ENCODE peak calls at places on chromosomes 11 and 22, in four cellular contexts. N is PC-9, X is fibroblast of lung, D is neural progenitor cell. O is an unnamed sample.

GRCh38 chr11:105189586-105189985 is 50.0 kb upstream of the CARD18 start:
- DNase-seq in X (peak), D (no peak), N (no peak), O (no peak)

GRCh38 chr22:43276311-43276710 is 66.9 kb downstream of the SCUBE1 start:
- DNase-seq in X (no peak), N (peak), D (no peak), O (no peak)

GRCh38 chr11:114001416-114001815 is 26.5 kb downstream of the HTR3A start:
- DNase-seq in X (peak), D (no peak), N (no peak), O (no peak)

GRCh38 chr11:60699282-60699681 is at the start of gene MS4A8:
- DNase-seq in X (no peak), N (no peak), D (no peak), O (no peak)

GRCh38 chr22:26501996-26502395 is 10.3 kb downstream of the TFIP11 start:
- DNase-seq in N (no peak), D (no peak), X (no peak), O (no peak)

GRCh38 chr11:69523453-69523852 is 42.0 kb downstream of the LINC01488 start:
- DNase-seq in N (no peak), X (no peak), D (no peak), O (no peak)

GRCh38 chr11:128453444-128454336 is 133.7 kb downstream of the ETS1 start:
- DNase-seq in D (no peak), N (no peak), X (peak), O (peak)

GRCh38 chr11:61026121-61027031 is 54.9 kb downstream of the CD6 start:
- DNase-seq in D (no peak), X (no peak), N (no peak), O (no peak)

GRCh38 chr11:69840371-69841169 is 21.4 kb upstream of the FGF3 start:
- DNase-seq in D (peak), N (peak), X (no peak), O (no peak)

GRCh38 chr11:33895752-33896137 is 3.9 kb upstream of the LMO2 start:
- DNase-seq in X (no peak), D (peak), N (no peak), O (no peak)

GRCh38 chr22:43378011-43378704 is 33.7 kb upstream of the MPPED1 start:
- DNase-seq in X (peak), N (no peak), D (no peak), O (peak)

GRCh38 chr11:87820026-87820425 is 355.2 kb downstream of the RAB38 start:
- DNase-seq in X (peak), N (no peak), D (no peak), O (peak)

GRCh38 chr11:76207642-76208378 is 1.5 kb upstream of the WNT11 start:
- DNase-seq in N (peak), D (peak), X (peak), O (peak)

GRCh38 chr11:76209956-76210885 is 3.9 kb upstream of the WNT11 start:
- DNase-seq in N (peak), X (peak), D (peak), O (peak)

GRCh38 chr11:76208438-76208828 is 2.1 kb upstream of the WNT11 start:
- DNase-seq in N (no peak), X (no peak), D (no peak), O (no peak)

GRCh38 chr11:76209671-76209955 is 3.3 kb upstream of the WNT11 start:
- DNase-seq in N (no peak), D (no peak), X (no peak), O (no peak)

DNA sequence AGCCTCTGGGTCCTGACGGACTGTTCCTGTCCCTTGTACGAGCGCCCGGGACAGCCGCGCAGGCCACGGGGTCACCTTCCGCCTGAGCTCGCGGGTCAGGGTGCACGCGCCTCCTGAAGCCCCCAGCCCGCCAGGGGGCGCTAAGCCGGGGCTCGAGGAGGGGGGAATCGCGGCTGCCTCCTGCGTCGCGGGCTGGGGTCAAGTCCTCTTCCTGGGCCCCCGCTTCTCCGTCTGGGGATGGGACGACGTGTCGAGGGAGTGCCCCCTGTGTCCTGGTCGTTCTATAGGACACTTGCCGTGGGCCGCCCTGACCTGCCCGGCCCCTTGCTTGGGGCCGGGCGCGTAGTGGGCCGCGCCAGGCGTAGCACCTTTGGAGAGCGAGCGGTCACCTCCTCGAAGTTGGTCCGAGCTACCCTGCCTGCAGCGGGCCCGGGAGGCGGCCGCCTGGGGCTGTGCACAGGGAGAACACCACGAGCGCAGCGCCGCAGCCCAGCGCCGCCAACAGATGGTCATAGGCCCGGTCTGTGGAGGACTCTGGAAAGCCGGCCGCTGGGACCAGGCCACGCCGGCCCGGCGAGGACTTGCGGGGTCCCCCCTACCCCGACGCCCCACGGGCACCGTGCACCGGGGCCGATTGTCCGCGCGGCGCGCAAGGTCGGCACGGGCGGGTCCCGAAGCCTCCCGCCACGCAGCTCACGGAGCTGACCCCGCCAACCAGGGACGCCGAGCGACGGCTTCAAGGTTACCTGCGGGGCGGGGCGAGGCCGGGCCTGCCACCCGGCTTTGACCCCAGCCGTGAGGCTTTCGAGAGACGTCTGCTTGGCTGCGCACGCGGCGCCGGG is 2.7 kb upstream of the WNT11 start:
- DNase-seq in X (peak), N (peak), D (peak), O (no peak)
- TF ChIP-seq EZH2 in X (peak), N (no peak), D (peak), O (peak)

GRCh38 chr11:1557904-1558831 is 13.9 kb downstream of the DUSP8 start:
- DNase-seq in N (peak), X (peak), D (no peak), O (peak)

GRCh38 chr11:1557168-1557884 is 14.7 kb downstream of the DUSP8 start:
- DNase-seq in X (no peak), N (no peak), D (no peak), O (no peak)

GRCh38 chr11:1555713-1556153 is 16.3 kb downstream of the DUSP8 start:
- DNase-seq in D (no peak), X (no peak), N (no peak), O (no peak)

GRCh38 chr11:1554981-1555712 is 16.9 kb downstream of the DUSP8 start:
- DNase-seq in X (no peak), D (no peak), N (no peak), O (no peak)

DNA sequence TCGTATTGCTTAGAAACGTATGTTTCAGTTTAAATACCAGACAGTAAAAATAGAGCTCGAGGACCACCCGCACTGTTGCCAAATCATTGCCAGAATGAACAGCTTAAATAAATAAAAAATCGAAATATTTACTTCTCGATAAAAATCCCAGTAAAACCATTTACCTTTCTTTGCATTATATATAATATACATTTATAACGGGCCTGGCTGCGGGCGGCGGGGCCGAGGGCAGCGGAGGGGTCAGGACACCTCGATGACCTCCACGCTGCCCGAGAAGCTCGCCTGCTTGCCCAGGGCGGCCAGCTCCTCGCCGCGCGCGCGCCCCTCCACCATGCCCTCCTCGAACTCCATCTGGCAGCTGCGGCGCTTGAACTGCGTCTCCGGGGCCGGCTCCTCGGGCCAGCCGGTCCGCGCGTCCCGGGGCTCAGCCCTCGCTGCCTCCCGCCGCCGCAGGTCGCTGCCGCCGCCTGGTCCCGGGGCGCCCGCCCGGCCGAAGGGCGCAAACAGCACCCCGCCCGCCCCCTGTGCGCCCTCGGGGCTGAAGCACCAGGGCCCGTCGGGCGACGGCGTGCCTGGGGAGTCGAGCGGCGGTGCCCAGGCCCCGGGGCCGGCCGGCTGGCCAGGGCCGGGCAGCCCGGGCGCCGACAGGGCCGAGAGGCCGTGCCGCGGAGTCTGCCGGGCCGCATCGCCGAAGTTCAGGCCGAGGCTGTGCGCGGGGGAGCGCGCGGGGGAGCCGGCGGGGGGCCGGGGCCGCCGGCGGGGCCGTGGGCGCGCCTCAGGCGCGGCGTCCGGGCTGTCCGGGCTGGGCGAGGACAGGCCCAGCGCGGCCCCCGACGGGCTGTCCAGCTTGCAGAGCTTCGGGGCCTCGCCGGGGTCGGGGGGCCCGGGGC is 15.5 kb downstream of the DUSP8 start:
- DNase-seq in D (no peak), N (no peak), X (no peak), O (no peak)
- TF ChIP-seq EZH2 in D (peak), N (no peak), X (no peak), O (no peak)

GRCh38 chr22:22168941-22169867 is 75.4 kb upstream of the VPREB1 start:
- DNase-seq in N (no peak), X (no peak), D (no peak), O (no peak)

GRCh38 chr22:22169923-22170322 is 74.7 kb upstream of the VPREB1 start:
- DNase-seq in N (no peak), D (no peak), X (no peak), O (no peak)

GRCh38 chr22:22167791-22168189 is 76.8 kb upstream of the VPREB1 start:
- DNase-seq in N (no peak), D (no peak), X (no peak), O (no peak)

GRCh38 chr22:22168190-22168940 is 76.2 kb upstream of the VPREB1 start:
- DNase-seq in D (peak), X (peak), N (peak), O (peak)

DNA sequence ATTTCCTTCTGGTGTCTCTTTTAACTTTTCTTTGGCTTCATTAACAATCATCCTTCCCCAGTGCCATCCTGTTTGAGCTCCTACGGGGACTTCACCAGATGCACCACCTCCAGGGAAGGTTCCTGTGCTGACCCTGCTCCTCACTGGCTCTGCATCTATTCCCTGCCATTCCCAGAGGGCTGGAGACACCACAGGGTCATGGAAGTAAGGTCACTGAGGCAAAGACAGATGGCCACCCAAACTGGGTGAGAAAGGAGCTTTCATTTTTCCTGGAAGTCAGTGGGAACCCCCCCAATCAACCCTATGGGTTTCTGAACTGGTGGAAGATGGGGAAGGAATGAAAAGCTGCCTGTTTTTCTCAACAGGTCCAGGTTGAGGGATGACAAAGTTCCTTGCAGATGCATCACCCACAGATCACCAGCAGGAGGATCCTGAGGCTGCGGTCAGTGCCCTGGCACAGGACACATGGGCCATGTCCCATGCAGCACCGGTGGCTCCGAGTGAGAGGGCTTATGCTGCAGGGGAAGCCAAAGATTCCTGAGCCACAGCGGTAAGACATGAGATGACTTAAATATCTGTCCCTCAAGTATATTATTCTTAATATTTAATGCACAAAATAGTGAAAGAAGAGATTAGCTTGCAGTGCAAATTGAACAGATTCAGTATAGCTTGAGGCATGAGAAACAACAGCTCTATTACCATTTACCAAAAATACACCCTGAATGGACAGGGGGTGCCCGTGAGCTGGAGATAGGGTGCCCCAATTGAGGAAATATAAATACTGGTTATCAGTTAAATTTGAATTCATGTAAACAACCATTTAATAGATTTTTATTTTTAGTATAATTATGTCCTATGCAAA is 73.0 kb upstream of the VPREB1 start:
- DNase-seq in N (no peak), D (peak), X (no peak), O (no peak)
- TF ChIP-seq EZH2 in N (no peak), D (no peak), X (no peak), O (no peak)

DNA sequence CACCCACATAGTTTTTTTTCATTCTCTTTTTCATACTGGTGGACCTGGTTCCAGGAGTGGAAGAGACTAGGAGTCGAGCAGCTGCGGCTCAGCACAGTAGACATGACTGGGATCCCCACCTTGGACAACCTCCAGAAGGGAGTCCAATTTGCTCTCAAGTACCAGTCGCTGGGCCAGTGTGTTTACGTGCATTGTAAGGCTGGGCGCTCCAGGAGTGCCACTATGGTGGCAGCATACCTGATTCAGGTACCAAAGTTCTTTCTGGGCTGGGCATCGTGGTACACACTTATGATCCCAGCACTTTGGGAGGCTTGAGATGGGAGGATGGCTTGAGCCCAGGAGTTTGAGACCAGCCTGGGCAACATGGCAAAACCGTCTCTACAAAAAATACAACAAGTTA is 4.2 kb downstream of the PTPMT1 start:
- DNase-seq in X (no peak), N (no peak), D (no peak), O (no peak)
- TF ChIP-seq EZH2 in X (no peak), N (no peak), D (no peak), O (no peak)

DNA sequence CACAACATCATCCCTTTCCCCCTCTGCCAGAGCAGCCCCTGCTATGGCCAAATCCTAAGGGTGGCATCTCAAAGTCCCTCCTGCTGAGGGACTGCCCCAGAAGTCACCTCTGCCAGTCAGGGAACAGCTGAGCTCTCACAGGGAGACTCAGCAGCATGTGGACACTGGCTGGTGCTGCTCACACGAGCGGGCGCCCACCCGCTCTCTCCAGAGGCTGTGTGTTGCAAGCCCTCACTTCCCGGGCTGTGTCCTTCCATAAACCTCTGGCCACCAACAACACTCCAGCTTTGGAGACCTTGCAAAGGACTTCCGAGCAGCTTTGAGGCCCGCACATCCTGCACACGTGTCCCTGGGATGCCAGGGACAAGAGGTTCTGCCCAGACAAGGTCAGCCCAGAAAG is 2.8 kb downstream of the IGSF9B start:
- DNase-seq in X (no peak), D (no peak), N (no peak), O (no peak)
- TF ChIP-seq EZH2 in X (no peak), D (no peak), N (no peak), O (no peak)

GRCh38 chr11:64643927-64644326 is 52.9 kb downstream of the SLC22A12 start:
- DNase-seq in D (no peak), X (no peak), N (no peak), O (no peak)

GRCh38 chr11:64642418-64642735 is 51.4 kb downstream of the SLC22A12 start:
- DNase-seq in N (no peak), D (no peak), X (no peak), O (no peak)

GRCh38 chr11:64643258-64643881 is 52.4 kb downstream of the SLC22A12 start:
- DNase-seq in D (peak), N (no peak), X (no peak), O (no peak)

GRCh38 chr11:64642876-64643257 is 51.8 kb downstream of the SLC22A12 start:
- DNase-seq in N (no peak), X (no peak), D (peak), O (no peak)

GRCh38 chr11:64644348-64645242 is 53.6 kb downstream of the SLC22A12 start:
- DNase-seq in N (no peak), X (no peak), D (peak), O (no peak)
- TF ChIP-seq EZH2 in N (no peak), X (no peak), D (no peak), O (peak)

DNA sequence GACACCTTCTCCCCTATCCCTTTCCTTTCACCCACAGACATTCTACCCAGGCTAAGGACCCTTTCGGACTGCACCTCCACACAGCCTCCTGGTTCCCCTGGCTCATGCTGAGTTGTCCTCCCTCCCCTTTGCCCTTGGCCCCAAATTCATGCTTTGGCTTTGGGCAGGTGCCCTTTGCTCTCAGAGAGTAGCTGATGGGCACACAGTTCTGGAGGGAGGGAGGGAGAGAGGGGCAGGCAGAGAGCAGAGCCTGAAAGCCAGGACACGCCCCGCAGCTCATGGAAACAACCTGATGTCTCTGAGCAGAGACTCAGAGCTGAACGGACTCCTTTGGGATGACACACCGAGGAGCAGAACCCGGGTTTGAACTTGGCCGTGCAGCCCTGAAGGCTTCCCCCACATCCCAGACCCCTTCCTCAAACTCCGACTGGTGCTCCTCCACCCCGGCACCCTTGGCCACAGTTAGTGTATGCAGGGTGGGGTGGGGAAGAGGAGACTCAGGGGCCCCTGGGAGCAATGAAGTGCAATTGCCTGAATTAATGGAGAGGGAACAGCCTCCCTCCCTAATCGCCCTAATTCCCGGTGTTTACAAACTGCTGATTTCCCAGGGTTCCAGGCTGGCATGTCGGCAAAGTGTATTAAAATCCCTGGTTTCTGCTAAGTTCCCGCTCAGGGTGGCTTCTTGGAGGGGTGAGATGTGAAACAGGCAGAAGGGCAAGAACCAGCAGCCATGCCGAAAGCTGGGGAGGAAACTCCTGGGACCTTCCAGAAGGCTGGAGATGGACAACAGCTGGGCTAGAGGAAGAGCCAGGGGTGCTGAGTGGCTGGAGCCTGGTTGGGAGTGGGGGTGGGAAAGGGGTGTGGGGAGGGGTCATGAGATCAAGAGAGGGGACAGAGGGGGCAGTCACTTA is 71.2 kb upstream of the SHISAL1 start:
- DNase-seq in N (no peak), D (no peak), X (no peak), O (no peak)
- TF ChIP-seq EZH2 in N (no peak), D (no peak), X (no peak), O (no peak)

GRCh38 chr11:8263769-8264410 is at the start of gene LMO1:
- DNase-seq in X (peak), N (peak), D (peak), O (peak)
- TF ChIP-seq EZH2 in X (no peak), N (no peak), D (no peak), O (no peak)

O was measured in astrocyte.